ENCODE peak calls at places on chromosome 1, in four cellular contexts. J is IMR-90, F is H9, N is mesendoderm. R is an unnamed sample.

GRCh38 chr1:16716691-16717173 is 23.6 kb upstream of the RNU1-4 start:
- DNase-seq in N (no peak), F (peak), J (no peak), R (no peak)

GRCh38 chr1:162632234-162632666 is at the start of gene DDR2:
- DNase-seq in J (peak), N (peak), F (no peak), R (no peak)

GRCh38 chr1:67791686-67792475 is 41.4 kb downstream of the GNG12 start:
- DNase-seq in F (no peak), J (peak), N (peak), R (no peak)

GRCh38 chr1:198272492-198272891 is 115.7 kb downstream of the NEK7 start:
- DNase-seq in F (no peak), J (peak), N (peak), R (no peak)

GRCh38 chr1:172246521-172247390 is 173.7 kb upstream of the C1orf105 start:
- DNase-seq in F (no peak), N (no peak), J (no peak), R (no peak)

GRCh38 chr1:18882511-18882910 is 19.8 kb downstream of the ALDH4A1 start:
- DNase-seq in F (no peak), J (peak), N (no peak), R (no peak)

GRCh38 chr1:229287257-229287656 is 16.3 kb downstream of the RAB4A start:
- DNase-seq in F (no peak), J (no peak), N (no peak), R (no peak)

GRCh38 chr1:41362357-41362721 is 1.1 kb downstream of the FOXO6 start:
- DNase-seq in F (no peak), J (no peak), N (no peak), R (no peak)

GRCh38 chr1:2151252-2151651 is 43.3 kb downstream of the FAAP20 start:
- DNase-seq in J (no peak), F (no peak), N (no peak), R (no peak)

GRCh38 chr1:116463730-116464129 is 90.7 kb downstream of the ATP1A1 start:
- DNase-seq in N (no peak), F (no peak), J (no peak), R (no peak)

GRCh38 chr1:186806477-186806876 is 22.3 kb upstream of the PLA2G4A start:
- DNase-seq in N (peak), J (peak), F (peak), R (no peak)

GRCh38 chr1:42765832-42766722 is 751 bp downstream of the P3H1 start:
- DNase-seq in N (peak), F (peak), J (peak), R (no peak)

GRCh38 chr1:168392958-168393357 is 112.3 kb downstream of the TBX19 start:
- DNase-seq in N (no peak), J (no peak), F (no peak), R (no peak)

GRCh38 chr1:33096358-33097005 is 15.5 kb downstream of the AZIN2 start:
- DNase-seq in F (no peak), J (peak), N (no peak), R (no peak)

GRCh38 chr1:97190326-97190725 is 468.7 kb downstream of the PTBP2 start:
- DNase-seq in N (peak), F (no peak), J (peak), R (no peak)
- H3K56ac ChIP-seq in N (no peak), F (no peak), J (no peak), R (no peak)

GRCh38 chr1:90820727-90821126 is 103.6 kb upstream of the BARHL2 start:
- DNase-seq in F (no peak), N (no peak), J (no peak), R (no peak)
- H3K4me2 ChIP-seq in F (no peak), N (no peak), J (no peak), R (no peak)

DNA sequence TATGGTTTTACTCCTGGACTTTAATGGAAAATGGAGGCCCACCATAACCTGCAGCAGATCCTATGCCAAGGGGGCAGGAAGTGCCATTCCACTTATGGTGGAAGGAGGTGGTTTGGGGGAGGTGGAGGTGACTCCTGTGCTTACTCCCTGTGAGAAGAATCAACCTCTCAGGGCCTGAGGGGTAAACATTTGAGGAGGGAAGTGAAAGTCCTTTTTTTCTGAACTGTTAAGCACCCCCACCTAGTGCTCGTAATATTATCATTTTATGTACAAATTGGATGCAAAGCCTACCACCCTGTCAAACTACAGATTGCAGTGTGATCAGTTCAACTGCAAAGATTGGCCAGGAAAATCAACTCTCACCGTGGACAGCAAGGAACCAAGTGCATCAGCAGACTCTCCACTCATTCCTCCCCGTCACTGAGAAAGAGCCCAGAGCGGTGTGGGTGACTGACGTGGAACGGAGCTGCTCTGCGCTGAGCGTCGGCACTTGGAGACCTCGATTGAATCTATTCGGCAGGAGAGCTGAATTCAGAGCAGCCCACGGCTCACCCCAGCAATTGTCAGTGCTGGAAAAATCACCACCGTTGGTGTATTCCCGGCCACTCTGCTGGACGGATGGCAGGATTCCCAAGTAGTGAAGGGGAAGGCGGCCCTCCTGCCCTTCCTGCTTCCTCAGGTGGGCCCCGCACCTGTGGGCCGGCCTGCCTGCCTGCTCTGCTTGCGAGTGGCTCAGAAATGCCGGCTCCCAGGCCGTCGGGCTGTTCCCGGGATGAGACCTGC is 46.8 kb upstream of the COX20 start:
- DNase-seq in J (no peak), N (no peak), F (no peak), R (no peak)
- H3K56ac ChIP-seq in J (no peak), N (no peak), F (no peak), R (no peak)

DNA sequence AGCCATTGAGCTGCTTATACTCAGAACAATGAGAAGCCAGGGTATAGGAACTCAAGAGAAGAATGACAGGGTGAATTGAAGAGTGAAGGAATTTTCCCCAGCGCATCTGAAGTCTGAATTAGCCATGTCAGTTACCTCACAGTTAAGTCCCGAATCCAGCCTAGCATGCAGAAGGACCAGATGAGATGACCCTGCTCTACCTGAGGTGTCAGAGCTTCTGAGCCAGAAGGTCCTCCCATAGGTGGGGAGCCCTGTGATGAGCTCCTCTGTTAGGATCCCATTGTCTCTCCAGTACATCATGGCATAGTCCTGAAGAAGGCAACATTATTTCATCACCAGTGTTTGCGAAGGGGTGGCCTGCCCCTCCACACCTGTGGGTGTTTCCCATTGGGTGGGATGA is 68.2 kb downstream of the OVGP1 start:
- DNase-seq in N (peak), J (no peak), F (no peak), R (no peak)
- H3K4me2 ChIP-seq in N (no peak), J (no peak), F (no peak), R (no peak)

DNA sequence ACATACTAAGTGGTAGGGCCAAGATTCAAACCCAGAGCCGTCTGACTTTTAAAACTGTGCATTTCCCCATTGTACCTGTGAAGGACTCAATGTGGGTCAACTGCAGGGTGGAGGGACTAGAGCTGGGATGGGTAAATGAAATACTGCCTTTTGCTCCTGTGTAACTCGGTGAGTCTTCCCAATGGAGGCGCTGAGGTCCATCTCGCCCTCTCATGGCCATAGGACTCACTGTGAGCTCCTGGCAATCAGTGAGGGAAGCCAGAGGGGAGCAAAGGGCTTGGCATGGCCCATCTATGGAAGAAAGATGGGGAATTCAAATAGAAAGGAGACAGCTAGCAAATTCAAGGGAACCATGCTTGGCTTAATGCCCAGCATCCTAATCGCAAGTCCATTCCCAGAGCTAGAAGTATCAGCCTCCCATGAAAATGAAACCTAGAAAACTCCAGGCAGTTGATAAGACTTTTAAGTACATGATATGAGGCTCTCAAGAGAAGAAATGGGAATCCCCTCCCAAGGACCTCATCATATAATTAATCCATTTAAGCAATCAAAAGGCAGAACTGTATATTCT is 25.4 kb upstream of the CGN start:
- DNase-seq in J (peak), N (peak), F (peak), R (no peak)
- H3K56ac ChIP-seq in J (no peak), N (no peak), F (no peak), R (no peak)

DNA sequence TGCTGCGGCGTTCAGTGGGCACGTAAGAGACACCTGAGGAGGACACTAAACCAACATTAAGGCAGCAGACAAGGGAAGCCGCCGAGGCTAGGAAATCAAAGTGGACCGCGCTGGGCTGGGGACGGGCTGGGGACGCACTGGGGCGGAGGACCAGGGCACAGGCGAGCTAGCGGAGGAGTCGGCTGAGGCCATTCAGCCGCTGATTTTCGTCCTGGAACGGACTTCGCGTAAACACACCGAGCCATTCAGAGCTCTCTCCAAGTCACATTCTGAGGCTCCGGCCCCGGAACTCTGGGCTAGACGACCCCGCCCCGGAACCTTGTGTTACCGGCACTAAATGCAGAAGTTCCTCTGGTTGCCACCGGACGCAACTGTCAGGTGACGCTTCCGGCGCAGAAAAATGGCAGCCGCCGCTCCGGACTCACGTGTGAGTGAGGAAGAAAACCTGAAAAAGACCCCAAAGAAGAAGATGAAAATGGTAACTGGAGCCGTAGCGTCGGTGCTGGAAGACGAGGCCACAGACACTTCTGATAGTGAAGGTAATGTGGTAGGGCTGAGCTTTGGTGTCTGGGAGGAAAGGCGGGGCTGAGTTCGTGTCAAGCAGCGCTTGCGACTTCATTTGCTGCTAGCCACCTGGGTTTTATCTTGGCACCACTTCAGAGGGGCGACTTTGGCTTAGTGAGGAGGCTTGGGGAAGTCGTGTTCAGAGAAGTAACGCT is at the start of gene RRP15:
- DNase-seq in N (peak), J (peak), F (peak), R (peak)
- H3K4me2 ChIP-seq in N (peak), J (peak), F (peak), R (peak)